ENCODE peak calls at places on chromosomes 6 and 20, in five cellular contexts. One of them, this sample, is unnamed.

GRCh38 chr6:162621246-162621645 is 106.3 kb downstream of the PRKN start:
- DNase-seq in NCI-H446 treated with DMSO at 0.1 percent for 48 hours: no peak
- DNase-seq in effector CD8-positive, alpha-beta T cell: no peak
- DNase-seq in DMS153: no peak
- DNase-seq in hypothalamus: no peak
- DNase-seq in this sample: no peak

GRCh38 chr20:20412750-20413149 is 44.8 kb downstream of the INSM1 start:
- DNase-seq in NCI-H446 treated with DMSO at 0.1 percent for 48 hours: peak
- DNase-seq in effector CD8-positive, alpha-beta T cell: no peak
- DNase-seq in DMS153: no peak
- DNase-seq in hypothalamus: no peak
- DNase-seq in this sample: no peak

GRCh38 chr20:24050119-24050518 is 61.5 kb upstream of the GGTLC1 start:
- DNase-seq in NCI-H446 treated with DMSO at 0.1 percent for 48 hours: no peak
- DNase-seq in effector CD8-positive, alpha-beta T cell: no peak
- DNase-seq in DMS153: no peak
- DNase-seq in hypothalamus: no peak
- DNase-seq in this sample: no peak

GRCh38 chr6:136113736-136114173 is 136.4 kb downstream of the MTFR2 start:
- DNase-seq in NCI-H446 treated with DMSO at 0.1 percent for 48 hours: no peak
- DNase-seq in effector CD8-positive, alpha-beta T cell: no peak
- DNase-seq in DMS153: peak
- DNase-seq in hypothalamus: no peak
- DNase-seq in this sample: no peak

GRCh38 chr6:93017213-93017612 is 402.1 kb downstream of the EPHA7 start:
- DNase-seq in NCI-H446 treated with DMSO at 0.1 percent for 48 hours: no peak
- DNase-seq in effector CD8-positive, alpha-beta T cell: no peak
- DNase-seq in DMS153: no peak
- DNase-seq in hypothalamus: no peak
- DNase-seq in this sample: no peak

GRCh38 chr6:14282854-14283505 is 165.4 kb downstream of the CD83 start:
- DNase-seq in NCI-H446 treated with DMSO at 0.1 percent for 48 hours: no peak
- DNase-seq in effector CD8-positive, alpha-beta T cell: no peak
- DNase-seq in DMS153: no peak
- DNase-seq in hypothalamus: no peak
- DNase-seq in this sample: no peak

GRCh38 chr6:37021356-37022129 is 16.1 kb downstream of the FGD2 start:
- DNase-seq in NCI-H446 treated with DMSO at 0.1 percent for 48 hours: no peak
- DNase-seq in effector CD8-positive, alpha-beta T cell: peak
- DNase-seq in DMS153: no peak
- DNase-seq in hypothalamus: no peak
- DNase-seq in this sample: no peak

GRCh38 chr6:75368151-75368779 is 83.7 kb upstream of the TMEM30A start:
- DNase-seq in NCI-H446 treated with DMSO at 0.1 percent for 48 hours: no peak
- DNase-seq in effector CD8-positive, alpha-beta T cell: no peak
- DNase-seq in DMS153: peak
- DNase-seq in hypothalamus: no peak
- DNase-seq in this sample: no peak

GRCh38 chr6:11341867-11342266 is 109.4 kb upstream of the NEDD9 start:
- DNase-seq in NCI-H446 treated with DMSO at 0.1 percent for 48 hours: no peak
- DNase-seq in effector CD8-positive, alpha-beta T cell: no peak
- DNase-seq in DMS153: no peak
- DNase-seq in hypothalamus: no peak
- DNase-seq in this sample: no peak

GRCh38 chr6:17475845-17476244 is 82.5 kb downstream of the CAP2 start:
- DNase-seq in NCI-H446 treated with DMSO at 0.1 percent for 48 hours: peak
- DNase-seq in effector CD8-positive, alpha-beta T cell: no peak
- DNase-seq in DMS153: no peak
- DNase-seq in hypothalamus: no peak
- DNase-seq in this sample: no peak

GRCh38 chr20:59074456-59074855 is 31.9 kb upstream of the PRELID3B start:
- DNase-seq in NCI-H446 treated with DMSO at 0.1 percent for 48 hours: no peak
- DNase-seq in effector CD8-positive, alpha-beta T cell: no peak
- DNase-seq in DMS153: no peak
- DNase-seq in hypothalamus: no peak
- DNase-seq in this sample: no peak

GRCh38 chr6:6781172-6781876 is 192.8 kb downstream of the LY86 start:
- DNase-seq in NCI-H446 treated with DMSO at 0.1 percent for 48 hours: peak
- DNase-seq in effector CD8-positive, alpha-beta T cell: no peak
- DNase-seq in DMS153: no peak
- DNase-seq in hypothalamus: no peak
- DNase-seq in this sample: peak

GRCh38 chr6:138651491-138651890 is 122.1 kb upstream of the CCDC28A start:
- DNase-seq in NCI-H446 treated with DMSO at 0.1 percent for 48 hours: no peak
- DNase-seq in effector CD8-positive, alpha-beta T cell: no peak
- DNase-seq in DMS153: no peak
- DNase-seq in hypothalamus: no peak
- DNase-seq in this sample: no peak

GRCh38 chr20:4076671-4077070 is 61.3 kb upstream of the RNF24 start:
- DNase-seq in NCI-H446 treated with DMSO at 0.1 percent for 48 hours: peak
- DNase-seq in effector CD8-positive, alpha-beta T cell: no peak
- DNase-seq in DMS153: no peak
- DNase-seq in hypothalamus: no peak
- DNase-seq in this sample: no peak

GRCh38 chr20:36070451-36070850 is 84.1 kb upstream of the EPB41L1 start:
- DNase-seq in NCI-H446 treated with DMSO at 0.1 percent for 48 hours: no peak
- DNase-seq in effector CD8-positive, alpha-beta T cell: no peak
- DNase-seq in DMS153: no peak
- DNase-seq in hypothalamus: no peak
- DNase-seq in this sample: no peak

GRCh38 chr6:16273266-16273665 is 34.9 kb downstream of the GMPR start:
- DNase-seq in NCI-H446 treated with DMSO at 0.1 percent for 48 hours: peak
- DNase-seq in effector CD8-positive, alpha-beta T cell: no peak
- DNase-seq in DMS153: no peak
- DNase-seq in hypothalamus: no peak
- DNase-seq in this sample: no peak

GRCh38 chr6:30821862-30822784 is 62.2 kb upstream of the DDR1 start:
- DNase-seq in NCI-H446 treated with DMSO at 0.1 percent for 48 hours: peak
- DNase-seq in effector CD8-positive, alpha-beta T cell: no peak
- DNase-seq in DMS153: no peak
- DNase-seq in hypothalamus: no peak
- DNase-seq in this sample: no peak

GRCh38 chr6:106475280-106475679 is 114.8 kb downstream of the CRYBG1 start:
- DNase-seq in NCI-H446 treated with DMSO at 0.1 percent for 48 hours: no peak
- DNase-seq in effector CD8-positive, alpha-beta T cell: no peak
- DNase-seq in DMS153: no peak
- DNase-seq in hypothalamus: no peak
- DNase-seq in this sample: no peak

GRCh38 chr6:137839076-137839475 is 28.0 kb upstream of the TNFAIP3 start:
- DNase-seq in NCI-H446 treated with DMSO at 0.1 percent for 48 hours: no peak
- DNase-seq in effector CD8-positive, alpha-beta T cell: no peak
- DNase-seq in DMS153: no peak
- DNase-seq in hypothalamus: no peak
- DNase-seq in this sample: no peak

GRCh38 chr6:38567436-38567835 is 72.3 kb downstream of the BTBD9 start:
- DNase-seq in NCI-H446 treated with DMSO at 0.1 percent for 48 hours: peak
- DNase-seq in effector CD8-positive, alpha-beta T cell: no peak
- DNase-seq in DMS153: peak
- DNase-seq in hypothalamus: peak
- DNase-seq in this sample: peak

GRCh38 chr20:49593441-49594142 is 25.7 kb upstream of the PTGIS start:
- DNase-seq in NCI-H446 treated with DMSO at 0.1 percent for 48 hours: no peak
- DNase-seq in effector CD8-positive, alpha-beta T cell: no peak
- DNase-seq in DMS153: no peak
- DNase-seq in hypothalamus: no peak
- DNase-seq in this sample: no peak

GRCh38 chr6:94668896-94669295 is 908.4 kb upstream of the MANEA start:
- DNase-seq in NCI-H446 treated with DMSO at 0.1 percent for 48 hours: no peak
- DNase-seq in effector CD8-positive, alpha-beta T cell: no peak
- DNase-seq in DMS153: no peak
- DNase-seq in hypothalamus: no peak
- DNase-seq in this sample: no peak